ENCODE peak calls at places on chromosome 20, in seven cellular contexts. W is GM20000, U is body of pancreas, G is suprapubic skin, A is left lung, O is fibroblast of pulmonary artery, N is heart left ventricle. Q is an unnamed sample.
A peak's percentile ranks its signal among the peaks of the same experiment; 100 is the strongest.

GRCh38 chr20:51259455-51259854 is 236.5 kb upstream of the KCNG1 start:
- DNase-seq in N (no peak), O (no peak), G (no peak), A (no peak), W (no peak), U (no peak), Q (no peak)

GRCh38 chr20:14609328-14610221 is 272.2 kb upstream of the FLRT3 start:
- DNase-seq in U (no peak), O (no peak), W (no peak), N (no peak), G (no peak), A (no peak), Q (no peak)

GRCh38 chr20:44072381-44072780 is 114.6 kb downstream of the JPH2 start:
- DNase-seq in A (no peak), G (no peak), O (no peak), N (no peak), U (no peak), W (no peak), Q (no peak)

GRCh38 chr20:7410150-7410549 is 530.1 kb downstream of the HAO1 start:
- DNase-seq in O (no peak), N (no peak), W (no peak), A (no peak), G (no peak), U (no peak), Q (no peak)

GRCh38 chr20:55155360-55155759 is 680.0 kb downstream of the DOK5 start:
- DNase-seq in O (no peak), U (no peak), N (no peak), W (no peak), A (no peak), G (no peak), Q (no peak)

GRCh38 chr20:25252686-25253421 is 5.0 kb downstream of the PYGB start:
- DNase-seq in W (no peak), O (no peak), U (no peak), A (no peak), G (peak; percentile 59), N (no peak), Q (no peak)

GRCh38 chr20:50416930-50417329 is 93.3 kb upstream of the PTPN1 start:
- DNase-seq in W (no peak), A (no peak), N (no peak), G (no peak), U (no peak), O (no peak), Q (no peak)

GRCh38 chr20:41992481-41992880 is 374.3 kb upstream of the CHD6 start:
- DNase-seq in A (no peak), U (no peak), O (no peak), W (no peak), G (no peak), N (no peak), Q (no peak)

GRCh38 chr20:49115565-49115964 is 69.5 kb downstream of the CSE1L start:
- DNase-seq in G (no peak), N (no peak), W (no peak), O (peak; percentile 50), U (no peak), A (no peak), Q (no peak)

GRCh38 chr20:9323622-9324021 is 190.8 kb upstream of the LAMP5 start:
- DNase-seq in U (no peak), A (no peak), O (peak; percentile 14), W (no peak), N (no peak), G (no peak), Q (no peak)

GRCh38 chr20:56974499-56975250 is 291.8 kb downstream of the BMP7 start:
- DNase-seq in U (peak; percentile 46), A (no peak), N (no peak), O (peak; percentile 57), G (no peak), W (peak; percentile 25), Q (no peak)

GRCh38 chr20:25549866-25550477 is 35.4 kb downstream of the NINL start:
- DNase-seq in O (peak; percentile 72), W (no peak), A (no peak), N (no peak), U (no peak), G (no peak), Q (no peak)

GRCh38 chr20:57389695-57390603 is 1.2 kb upstream of the RBM38 start:
- DNase-seq in U (peak; percentile 21), A (peak; percentile 84), W (peak; percentile 78), N (peak; percentile 40), O (no peak), G (no peak), Q (peak; percentile 64)

GRCh38 chr20:34262488-34263288 is 21.5 kb downstream of the ASIP start:
- DNase-seq in A (no peak), G (peak; percentile 44), U (peak; percentile 20), W (peak; percentile 48), O (peak; percentile 64), N (peak; percentile 57), Q (no peak)

GRCh38 chr20:44104807-44105517 is 82.0 kb downstream of the JPH2 start:
- DNase-seq in N (no peak), U (no peak), O (peak; percentile 82), G (no peak), A (no peak), W (no peak), Q (no peak)

GRCh38 chr20:15079594-15080340 is 742.4 kb upstream of the FLRT3 start:
- DNase-seq in A (no peak), N (no peak), U (no peak), G (no peak), W (no peak), O (no peak), Q (no peak)

GRCh38 chr20:13800728-13801134 is 15.9 kb downstream of the NDUFAF5 start:
- DNase-seq in G (peak; percentile 82), N (peak; percentile 87), W (no peak), O (peak; percentile 95), A (no peak), U (peak; percentile 94), Q (no peak)

DNA sequence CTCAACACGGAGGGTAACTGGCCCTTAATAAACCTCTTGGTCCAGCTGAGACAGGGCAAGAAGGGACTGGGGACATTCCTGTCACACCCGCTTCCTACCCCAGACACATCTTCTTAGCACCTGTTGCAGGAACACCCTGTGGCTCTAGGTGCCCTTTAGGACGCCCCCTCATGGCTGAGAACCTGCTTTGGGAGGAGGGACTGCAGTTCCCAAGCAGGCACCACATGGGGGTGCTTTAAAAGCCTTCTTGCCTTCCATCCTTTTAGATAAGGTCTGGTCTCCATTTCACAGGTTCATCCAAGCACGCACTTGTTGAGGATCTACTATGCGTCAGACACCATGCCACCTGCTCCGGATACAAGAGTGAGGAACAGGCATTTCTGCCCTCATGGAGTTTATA is 26.6 kb downstream of the NSFL1C start:
- DNase-seq in W (no peak), G (no peak), U (no peak), A (no peak), O (peak; percentile 26), N (no peak), Q (no peak)
- TF ChIP-seq CTCF in W (peak; percentile 41), G (no peak), U (peak; percentile 24), A (no peak), O (peak; percentile 48), N (no peak), Q (no peak)

GRCh38 chr20:64116541-64117423 is 9.4 kb upstream of the NPBWR2 start:
- DNase-seq in U (no peak), N (peak; percentile 15), O (no peak), G (peak; percentile 67), A (peak; percentile 63), W (no peak), Q (no peak)

GRCh38 chr20:64116016-64116415 is 8.7 kb upstream of the NPBWR2 start:
- DNase-seq in G (peak; percentile 65), A (peak; percentile 70), O (no peak), U (no peak), W (no peak), N (peak; percentile 12), Q (no peak)

GRCh38 chr20:64121586-64121985 is 14.2 kb upstream of the NPBWR2 start:
- DNase-seq in N (peak; percentile 4), U (peak; percentile 2), O (no peak), G (peak; percentile 26), A (peak; percentile 30), W (no peak), Q (no peak)

GRCh38 chr20:64119301-64119680 is 11.9 kb upstream of the NPBWR2 start:
- DNase-seq in O (no peak), W (no peak), A (peak; percentile 12), G (peak; percentile 67), N (no peak), U (no peak), Q (no peak)

GRCh38 chr20:64119681-64120341 is 12.4 kb upstream of the NPBWR2 start:
- DNase-seq in O (peak; percentile 7), W (no peak), U (peak; percentile 10), N (peak; percentile 16), G (peak; percentile 60), A (peak; percentile 47), Q (no peak)
- TF ChIP-seq CTCF in O (no peak), W (no peak), U (no peak), N (no peak), G (no peak), A (no peak), Q (no peak)

GRCh38 chr20:53579266-53579580 is 14.4 kb downstream of the ZNF217 start:
- DNase-seq in A (no peak), W (no peak), O (no peak), U (no peak), G (no peak), N (no peak), Q (no peak)

GRCh38 chr20:53580376-53581111 is 13.1 kb downstream of the ZNF217 start:
- DNase-seq in G (no peak), U (no peak), A (no peak), O (no peak), N (no peak), W (no peak), Q (no peak)

GRCh38 chr20:53581444-53582311 is 12.0 kb downstream of the ZNF217 start:
- DNase-seq in W (no peak), N (peak; percentile 16), O (no peak), G (no peak), U (no peak), A (no peak), Q (no peak)

GRCh38 chr20:53578492-53579222 is 15.0 kb downstream of the ZNF217 start:
- DNase-seq in W (peak; percentile 70), O (peak; percentile 96), N (peak; percentile 68), U (peak; percentile 71), G (no peak), A (no peak), Q (no peak)

GRCh38 chr20:53579581-53580375 is 13.9 kb downstream of the ZNF217 start:
- DNase-seq in G (no peak), O (peak; percentile 91), U (no peak), W (no peak), N (no peak), A (no peak), Q (no peak)
- TF ChIP-seq CTCF in G (no peak), O (no peak), U (no peak), W (no peak), N (no peak), A (no peak), Q (no peak)

DNA sequence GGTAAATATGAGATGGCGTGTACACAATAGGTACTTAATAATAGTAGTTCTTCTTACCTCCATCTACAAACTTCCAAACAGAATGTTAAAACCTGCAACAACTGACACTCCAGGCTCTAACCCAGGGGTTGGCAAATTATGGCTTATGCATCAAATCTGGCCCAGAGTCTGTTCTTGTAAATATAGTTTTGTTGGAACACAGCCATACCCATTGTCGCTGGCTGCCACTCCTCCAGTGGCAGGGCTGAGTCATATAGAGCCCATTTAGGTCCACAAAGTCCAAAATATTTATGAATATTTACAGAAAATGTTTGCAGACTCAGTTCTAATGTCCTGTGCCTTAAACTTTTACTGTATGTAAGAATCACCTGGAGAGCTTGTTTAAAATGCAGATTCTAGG is 69.9 kb upstream of the BTBD3 start:
- DNase-seq in N (no peak), U (peak; percentile 21), W (no peak), A (no peak), O (no peak), G (no peak), Q (no peak)
- TF ChIP-seq CTCF in N (no peak), U (no peak), W (no peak), A (no peak), O (no peak), G (no peak), Q (no peak)

GRCh38 chr20:37529214-37529967 is 1.7 kb upstream of the BLCAP start:
- DNase-seq in W (no peak), N (no peak), U (no peak), G (peak; percentile 40), O (no peak), A (no peak), Q (no peak)
- TF ChIP-seq CTCF in W (no peak), N (no peak), U (no peak), G (no peak), O (no peak), A (no peak), Q (no peak)

Q was measured in activated B cell treated with CpG ODN at 0.5 μM for 24 hours.